ENCODE peak calls at places on chromosomes 16 and 17, in seven cellular contexts. K is heart left ventricle, O is uterus, Z is IMR-90, P is transverse colon, V is breast epithelium, U is ovary. A is an unnamed sample.

GRCh38 chr16:10579965-10580918 is at the start of gene EMP2:
- DNase-seq in P (peak), K (peak), U (peak), O (peak), V (peak), Z (peak), A (peak)

GRCh38 chr16:26857371-26857770 is 209.4 kb upstream of the C16orf82 start:
- DNase-seq in O (no peak), Z (no peak), K (no peak), U (no peak), V (no peak), P (no peak), A (no peak)

GRCh38 chr17:49548506-49549310 is 27.0 kb upstream of the NXPH3 start:
- DNase-seq in Z (peak), P (no peak), K (no peak), O (no peak), V (no peak), U (no peak), A (peak)

GRCh38 chr16:86663691-86664517 is 85.6 kb downstream of the FOXL1 start:
- DNase-seq in V (no peak), Z (peak), K (no peak), U (no peak), P (no peak), O (no peak), A (peak)

GRCh38 chr16:84914273-84914672 is 94.5 kb downstream of the CRISPLD2 start:
- DNase-seq in Z (no peak), V (no peak), U (no peak), K (no peak), O (no peak), P (no peak), A (no peak)

GRCh38 chr16:3645504-3646347 is 8.8 kb upstream of the DNASE1 start:
- DNase-seq in K (no peak), O (no peak), V (peak), Z (peak), P (no peak), U (no peak), A (peak)

GRCh38 chr17:38425048-38425447 is 3.2 kb upstream of the ARHGAP23 start:
- DNase-seq in Z (no peak), P (no peak), K (no peak), O (no peak), U (no peak), V (no peak), A (no peak)

GRCh38 chr17:76570877-76571471 is 14.7 kb downstream of the ST6GALNAC2 start:
- DNase-seq in P (no peak), K (no peak), V (no peak), Z (no peak), U (no peak), O (no peak), A (no peak)

GRCh38 chr17:44205962-44206824 is 6.5 kb upstream of the ATXN7L3 start:
- DNase-seq in V (no peak), Z (no peak), K (no peak), U (no peak), O (no peak), P (no peak), A (no peak)

GRCh38 chr16:85490971-85491771 is 122.0 kb upstream of the GSE1 start:
- DNase-seq in O (no peak), V (no peak), U (no peak), Z (no peak), P (peak), K (no peak), A (no peak)

GRCh38 chr17:65130829-65131228 is 6.3 kb upstream of the RGS9 start:
- DNase-seq in V (no peak), U (no peak), Z (no peak), O (no peak), K (no peak), P (no peak), A (no peak)

GRCh38 chr17:49486012-49486641 is 9.0 kb upstream of the NGFR start:
- DNase-seq in K (no peak), P (no peak), Z (no peak), O (no peak), V (no peak), U (no peak), A (no peak)

GRCh38 chr17:76004750-76005262 is 4.2 kb downstream of the CDK3 start:
- DNase-seq in P (no peak), O (no peak), Z (peak), V (no peak), U (peak), K (no peak), A (no peak)

GRCh38 chr16:3035972-3036725 is 595 bp downstream of the BICDL2 start:
- DNase-seq in O (no peak), Z (no peak), U (no peak), V (no peak), K (no peak), P (peak), A (no peak)

GRCh38 chr16:24309222-24309905 is 53.2 kb downstream of the CACNG3 start:
- DNase-seq in K (no peak), Z (peak), U (no peak), V (no peak), P (no peak), O (no peak), A (no peak)

GRCh38 chr17:21041753-21042433 is 918 bp downstream of the USP22 start:
- DNase-seq in U (peak), K (peak), P (peak), Z (peak), O (peak), V (peak), A (peak)

GRCh38 chr17:27522028-27522639 is 65.9 kb downstream of the KSR1 start:
- DNase-seq in Z (no peak), K (no peak), U (no peak), P (no peak), V (no peak), O (no peak), A (no peak)

GRCh38 chr17:33725675-33726271 is 432.7 kb upstream of the ASIC2 start:
- DNase-seq in U (no peak), P (peak), O (no peak), V (no peak), Z (peak), K (no peak), A (no peak)

GRCh38 chr16:73095885-73096341 is 48.0 kb upstream of the ZFHX3 start:
- DNase-seq in U (no peak), P (no peak), O (no peak), V (no peak), K (no peak), Z (no peak), A (no peak)

GRCh38 chr17:83152745-83153611 is 73.6 kb downstream of the METRNL start:
- DNase-seq in V (peak), Z (no peak), K (peak), U (no peak), P (peak), O (no peak), A (peak)

GRCh38 chr16:11629071-11630030 is 38.9 kb upstream of the SNN start:
- DNase-seq in V (no peak), K (peak), O (no peak), Z (peak), P (no peak), U (no peak), A (no peak)

GRCh38 chr17:4947010-4947410 is 1.3 kb downstream of the PFN1 start:
- DNase-seq in V (no peak), K (peak), Z (no peak), U (no peak), P (no peak), O (peak), A (no peak)

GRCh38 chr16:23950898-23951297 is 115.1 kb downstream of the PRKCB start:
- DNase-seq in Z (no peak), K (no peak), O (no peak), U (no peak), P (no peak), V (no peak), A (no peak)

GRCh38 chr17:58380207-58381123 is 28.5 kb upstream of the SUPT4H1 start:
- DNase-seq in K (no peak), Z (no peak), V (no peak), O (no peak), U (no peak), P (no peak), A (no peak)

GRCh38 chr17:31413871-31414589 is 22.6 kb downstream of the RAB11FIP4 start:
- DNase-seq in K (no peak), U (no peak), V (no peak), O (no peak), P (no peak), Z (peak), A (no peak)
- H3K27ac ChIP-seq in K (no peak), U (no peak), V (no peak), O (no peak), P (no peak), Z (no peak), A (no peak)

GRCh38 chr17:79992657-79993389 is 42.8 kb downstream of the TBC1D16 start:
- DNase-seq in P (no peak), K (no peak), O (no peak), Z (no peak), U (no peak), V (no peak), A (no peak)

GRCh38 chr17:79993390-79994221 is 42.1 kb downstream of the TBC1D16 start:
- DNase-seq in V (peak), U (peak), K (peak), O (peak), Z (peak), P (peak), A (peak)

GRCh38 chr17:79991140-79991923 is 44.3 kb downstream of the TBC1D16 start:
- DNase-seq in P (peak), U (peak), K (peak), O (peak), V (peak), Z (peak), A (no peak)

GRCh38 chr17:79990704-79991103 is 45.0 kb downstream of the TBC1D16 start:
- DNase-seq in U (peak), O (no peak), V (no peak), K (no peak), Z (no peak), P (no peak), A (no peak)

DNA sequence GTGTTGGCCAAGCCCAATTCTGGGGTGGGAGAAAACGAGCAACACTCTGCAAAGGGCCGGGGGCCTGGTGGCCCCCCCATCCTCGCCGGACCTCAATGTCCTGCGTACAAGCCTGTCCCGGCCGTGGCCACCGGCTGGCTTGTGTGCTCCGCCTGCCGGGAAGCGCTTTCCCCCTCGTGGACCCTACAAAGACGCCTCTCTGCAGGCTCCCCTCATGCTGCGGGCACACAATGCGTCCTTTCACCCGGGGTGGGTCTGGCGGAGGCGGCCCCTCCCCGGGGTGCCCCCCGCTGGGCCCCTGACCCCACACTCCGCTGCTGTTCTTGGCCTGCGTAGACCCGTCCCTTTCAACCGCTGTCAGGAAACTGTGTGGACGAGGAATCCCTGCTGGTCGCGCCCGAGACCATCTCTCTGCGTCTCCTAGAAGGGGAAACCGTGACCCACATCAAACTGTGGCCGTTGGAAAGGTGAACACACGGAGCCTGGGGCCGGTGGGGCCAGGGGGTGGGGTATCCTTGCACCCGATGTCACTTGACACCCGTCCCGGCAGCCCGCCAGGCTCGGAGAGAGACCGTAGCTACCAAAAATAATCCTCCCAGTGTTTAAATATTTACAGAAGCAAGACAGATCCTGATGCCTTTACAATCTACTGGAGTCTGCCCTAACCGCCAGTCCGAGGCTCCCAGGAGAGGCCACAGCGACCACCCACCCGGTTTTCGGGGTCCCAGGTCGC is 43.6 kb downstream of the TBC1D16 start:
- DNase-seq in V (peak), U (peak), Z (peak), O (no peak), P (peak), K (peak), A (no peak)
- TF ChIP-seq CTCF in V (no peak), U (no peak), Z (no peak), O (no peak), P (no peak), K (peak), A (peak)

DNA sequence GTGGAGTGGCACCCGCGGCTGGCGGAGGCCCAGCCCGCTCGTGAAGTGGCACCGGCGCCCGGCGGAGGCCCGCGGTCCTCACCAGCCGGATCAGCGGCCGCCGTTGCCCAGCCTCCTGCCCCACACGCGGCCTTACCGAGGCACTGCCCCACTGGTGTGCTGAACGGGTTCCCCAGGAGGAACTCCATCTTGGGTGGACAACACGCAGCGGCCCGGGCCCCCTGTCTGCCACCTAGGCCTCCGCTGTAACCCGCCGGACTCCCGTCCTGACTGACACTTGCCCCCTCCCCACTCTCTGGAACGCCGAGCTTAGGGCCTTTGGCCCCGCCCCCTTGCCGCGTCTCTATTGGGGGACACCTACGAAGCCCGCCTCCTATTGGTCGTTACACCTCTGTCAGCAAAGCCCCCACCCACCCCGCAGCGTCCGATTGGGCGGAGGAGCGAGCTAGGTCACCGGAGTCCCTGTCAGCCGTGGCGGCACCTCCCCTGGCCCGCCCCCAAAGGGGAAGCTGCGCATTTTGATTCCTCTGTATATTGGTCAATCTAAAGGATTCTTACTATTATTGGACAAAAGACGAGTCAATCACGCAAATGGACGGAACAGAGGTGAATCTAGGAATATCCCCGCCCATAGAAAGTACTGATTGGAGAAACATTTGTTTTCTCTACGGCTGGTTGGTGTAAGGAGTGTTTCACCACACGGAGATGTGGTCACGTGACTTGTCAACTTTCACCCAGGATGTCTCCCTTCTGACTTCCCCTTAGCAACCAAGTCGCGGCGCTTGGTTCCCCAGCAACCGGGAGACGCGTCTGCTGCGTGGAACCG is at the start of the genes DRC3 and TOM1L2:
- DNase-seq in K (peak), Z (peak), V (peak), U (peak), O (peak), P (peak), A (peak)
- TF ChIP-seq POLR2A in K (peak), Z (peak), V (peak), U (peak), O (peak), P (peak), A (peak)

GRCh38 chr16:49937886-49938285 is 82.0 kb upstream of the ZNF423 start:
- DNase-seq in O (no peak), P (no peak), V (no peak), Z (no peak), K (no peak), U (no peak), A (peak)
- H3K27ac ChIP-seq in O (no peak), P (no peak), V (no peak), Z (no peak), K (no peak), U (no peak), A (no peak)

GRCh38 chr17:55585629-55586028 is 74.4 kb upstream of the SMIM36 start:
- DNase-seq in K (no peak), U (no peak), P (no peak), O (no peak), V (no peak), Z (no peak), A (no peak)
- TF ChIP-seq CTCF in K (no peak), U (no peak), P (no peak), O (no peak), V (no peak), Z (no peak), A (no peak)

DNA sequence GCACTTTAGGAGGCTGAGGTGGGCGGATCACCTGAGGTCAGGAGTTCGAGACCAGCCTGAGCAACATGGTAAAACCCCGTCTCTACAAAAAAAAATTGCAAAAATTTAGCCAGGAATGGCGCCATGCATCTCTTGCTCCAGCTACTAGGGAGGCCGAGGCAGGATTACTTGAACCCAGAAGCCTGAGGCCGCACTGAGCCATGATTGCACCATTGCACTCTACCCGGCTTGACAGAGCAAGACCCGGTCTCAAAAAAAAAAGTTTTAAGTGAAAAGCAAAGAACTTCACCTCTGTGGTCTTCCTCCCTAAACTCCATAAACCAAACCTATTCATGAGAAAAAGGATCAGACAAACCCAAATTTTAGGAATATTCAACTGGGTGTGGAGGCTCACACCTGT is 7.0 kb downstream of the CD2BP2 start:
- DNase-seq in V (no peak), K (no peak), U (no peak), Z (no peak), P (no peak), O (no peak), A (peak)
- TF ChIP-seq POLR2A in V (no peak), K (no peak), U (no peak), Z (no peak), P (no peak), O (no peak), A (no peak)

GRCh38 chr16:67872131-67872630 is 671 bp upstream of the EDC4 start:
- DNase-seq in Z (no peak), U (no peak), K (no peak), O (no peak), P (no peak), V (no peak), A (no peak)
- H3K27ac ChIP-seq in Z (no peak), U (no peak), K (peak), O (peak), P (peak), V (peak), A (peak)